ENCODE peak calls at places on chromosomes 7 and 10, in nine cellular contexts. One of them, this sample, is unnamed.

GRCh38 chr10:64846706-64847105 is 1325.5 kb downstream of the REEP3 start:
- DNase-seq in left ventricle myocardium inferior: no peak
- DNase-seq in neural progenitor cell: no peak
- DNase-seq in A549: no peak
- DNase-seq in PC-3: no peak
- DNase-seq in heart left ventricle: no peak
- DNase-seq in OCI-LY7: no peak
- DNase-seq in choroid plexus epithelial cell: no peak
- DNase-seq in stomach: no peak
- DNase-seq in this sample: no peak

GRCh38 chr7:114937422-114937821 is 15.5 kb downstream of the MDFIC start:
- DNase-seq in stomach: no peak
- DNase-seq in neural progenitor cell: no peak
- DNase-seq in A549: no peak
- DNase-seq in OCI-LY7: no peak
- DNase-seq in choroid plexus epithelial cell: no peak
- DNase-seq in PC-3: no peak
- DNase-seq in heart left ventricle: no peak
- DNase-seq in left ventricle myocardium inferior: no peak
- DNase-seq in this sample: no peak

GRCh38 chr7:111439977-111440376 is 122.3 kb downstream of the IMMP2L start:
- DNase-seq in A549: no peak
- DNase-seq in choroid plexus epithelial cell: peak
- DNase-seq in PC-3: no peak
- DNase-seq in stomach: no peak
- DNase-seq in left ventricle myocardium inferior: no peak
- DNase-seq in OCI-LY7: no peak
- DNase-seq in heart left ventricle: no peak
- DNase-seq in neural progenitor cell: no peak
- DNase-seq in this sample: peak

GRCh38 chr7:129884495-129884894 is 68.3 kb downstream of the UBE2H start:
- DNase-seq in OCI-LY7: no peak
- DNase-seq in left ventricle myocardium inferior: no peak
- DNase-seq in A549: no peak
- DNase-seq in choroid plexus epithelial cell: no peak
- DNase-seq in neural progenitor cell: no peak
- DNase-seq in PC-3: no peak
- DNase-seq in heart left ventricle: no peak
- DNase-seq in stomach: no peak
- DNase-seq in this sample: no peak

GRCh38 chr7:30596043-30596641 is 1.5 kb downstream of the GARS1 start:
- DNase-seq in OCI-LY7: peak
- DNase-seq in A549: peak
- DNase-seq in neural progenitor cell: peak
- DNase-seq in left ventricle myocardium inferior: no peak
- DNase-seq in PC-3: peak
- DNase-seq in heart left ventricle: no peak
- DNase-seq in stomach: no peak
- DNase-seq in choroid plexus epithelial cell: peak
- DNase-seq in this sample: peak

GRCh38 chr7:118372530-118372929 is 148.0 kb downstream of the ANKRD7 start:
- DNase-seq in A549: no peak
- DNase-seq in neural progenitor cell: no peak
- DNase-seq in stomach: no peak
- DNase-seq in OCI-LY7: no peak
- DNase-seq in heart left ventricle: no peak
- DNase-seq in choroid plexus epithelial cell: peak
- DNase-seq in left ventricle myocardium inferior: no peak
- DNase-seq in PC-3: no peak
- DNase-seq in this sample: no peak

GRCh38 chr7:142006577-142006976 is 10.9 kb downstream of the MGAM start:
- DNase-seq in stomach: no peak
- DNase-seq in OCI-LY7: no peak
- DNase-seq in choroid plexus epithelial cell: no peak
- DNase-seq in heart left ventricle: no peak
- DNase-seq in A549: no peak
- DNase-seq in left ventricle myocardium inferior: no peak
- DNase-seq in PC-3: no peak
- DNase-seq in neural progenitor cell: no peak
- DNase-seq in this sample: no peak

GRCh38 chr10:132648871-132649528 is 111.4 kb downstream of the INPP5A start:
- DNase-seq in OCI-LY7: no peak
- DNase-seq in neural progenitor cell: no peak
- DNase-seq in heart left ventricle: no peak
- DNase-seq in stomach: no peak
- DNase-seq in A549: no peak
- DNase-seq in PC-3: no peak
- DNase-seq in choroid plexus epithelial cell: no peak
- DNase-seq in left ventricle myocardium inferior: no peak
- DNase-seq in this sample: no peak

GRCh38 chr10:6473901-6474370 is 106.1 kb downstream of the PRKCQ start:
- DNase-seq in OCI-LY7: peak
- DNase-seq in heart left ventricle: no peak
- DNase-seq in PC-3: no peak
- DNase-seq in choroid plexus epithelial cell: peak
- DNase-seq in neural progenitor cell: no peak
- DNase-seq in A549: no peak
- DNase-seq in left ventricle myocardium inferior: no peak
- DNase-seq in stomach: no peak
- DNase-seq in this sample: peak

GRCh38 chr10:52668024-52668423 is 104.6 kb downstream of the MBL2 start:
- DNase-seq in neural progenitor cell: no peak
- DNase-seq in left ventricle myocardium inferior: no peak
- DNase-seq in A549: no peak
- DNase-seq in stomach: no peak
- DNase-seq in OCI-LY7: no peak
- DNase-seq in heart left ventricle: no peak
- DNase-seq in PC-3: peak
- DNase-seq in choroid plexus epithelial cell: no peak
- DNase-seq in this sample: no peak

GRCh38 chr10:49001402-49001801 is 61.8 kb upstream of the LRRC18 start:
- DNase-seq in PC-3: peak
- DNase-seq in choroid plexus epithelial cell: peak
- DNase-seq in stomach: no peak
- DNase-seq in heart left ventricle: no peak
- DNase-seq in OCI-LY7: no peak
- DNase-seq in left ventricle myocardium inferior: no peak
- DNase-seq in neural progenitor cell: peak
- DNase-seq in A549: peak
- DNase-seq in this sample: no peak

GRCh38 chr10:44703241-44704155 is 207.6 kb upstream of the TMEM72 start:
- DNase-seq in neural progenitor cell: no peak
- DNase-seq in stomach: no peak
- DNase-seq in choroid plexus epithelial cell: peak
- DNase-seq in OCI-LY7: no peak
- DNase-seq in PC-3: peak
- DNase-seq in A549: no peak
- DNase-seq in heart left ventricle: no peak
- DNase-seq in left ventricle myocardium inferior: no peak
- DNase-seq in this sample: peak

GRCh38 chr10:94005050-94005449 is 11.3 kb downstream of the PLCE1 start:
- DNase-seq in stomach: no peak
- DNase-seq in A549: no peak
- DNase-seq in choroid plexus epithelial cell: peak
- DNase-seq in neural progenitor cell: no peak
- DNase-seq in heart left ventricle: no peak
- DNase-seq in left ventricle myocardium inferior: no peak
- DNase-seq in PC-3: peak
- DNase-seq in OCI-LY7: no peak
- DNase-seq in this sample: peak

GRCh38 chr7:1362301-1362700 is 97.0 kb downstream of the MICALL2 start:
- DNase-seq in PC-3: no peak
- DNase-seq in neural progenitor cell: no peak
- DNase-seq in heart left ventricle: peak
- DNase-seq in stomach: no peak
- DNase-seq in choroid plexus epithelial cell: no peak
- DNase-seq in A549: no peak
- DNase-seq in OCI-LY7: no peak
- DNase-seq in left ventricle myocardium inferior: no peak
- DNase-seq in this sample: no peak

GRCh38 chr10:129965940-129966339 is 1.9 kb upstream of the EBF3 start:
- DNase-seq in heart left ventricle: no peak
- DNase-seq in stomach: no peak
- DNase-seq in PC-3: no peak
- DNase-seq in A549: no peak
- DNase-seq in left ventricle myocardium inferior: no peak
- DNase-seq in OCI-LY7: no peak
- DNase-seq in neural progenitor cell: peak
- DNase-seq in choroid plexus epithelial cell: no peak
- DNase-seq in this sample: no peak

GRCh38 chr7:95544174-95544573 is 52.1 kb downstream of the PDK4 start:
- DNase-seq in choroid plexus epithelial cell: no peak
- DNase-seq in stomach: no peak
- DNase-seq in heart left ventricle: no peak
- DNase-seq in OCI-LY7: no peak
- DNase-seq in neural progenitor cell: no peak
- DNase-seq in PC-3: no peak
- DNase-seq in left ventricle myocardium inferior: no peak
- DNase-seq in A549: no peak
- DNase-seq in this sample: no peak

DNA sequence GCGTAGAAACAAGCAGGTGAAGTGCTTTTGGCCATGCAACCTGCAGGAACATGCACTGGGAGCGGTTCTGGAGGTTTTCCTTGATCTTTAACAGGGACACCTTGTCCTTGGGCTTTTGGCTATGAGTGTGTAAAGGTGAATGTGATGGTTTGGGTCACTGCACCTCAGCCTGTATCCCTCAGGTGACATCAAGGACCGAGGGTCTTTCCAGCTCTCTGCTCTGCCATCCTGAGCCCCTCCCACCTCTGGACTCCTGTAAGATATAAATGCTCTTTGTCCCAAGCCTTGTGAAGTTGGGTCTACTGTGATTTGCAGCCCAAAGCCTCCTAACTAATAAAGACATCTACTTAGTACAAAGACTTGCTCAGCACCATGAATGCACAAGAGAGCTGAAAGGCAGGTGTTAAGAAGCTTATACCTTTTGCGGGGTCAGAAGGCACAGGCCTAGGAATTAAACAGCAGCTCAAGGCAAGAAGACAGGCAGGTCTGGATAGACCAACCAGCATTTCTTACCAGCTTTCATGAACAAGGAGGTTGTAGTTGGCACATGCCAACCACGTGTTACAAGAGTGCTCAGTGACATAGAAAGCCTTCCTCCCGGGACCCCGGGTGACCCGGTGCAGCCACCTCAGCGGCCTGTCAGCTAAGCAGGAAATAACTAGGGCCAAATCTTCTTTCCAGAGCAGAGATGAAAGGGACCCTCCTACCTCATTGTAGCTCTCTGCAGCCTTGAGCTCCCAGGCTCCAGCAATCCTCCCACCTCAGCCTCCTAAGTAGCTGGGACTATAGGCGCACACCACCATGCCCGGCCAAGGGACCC is 89.9 kb downstream of the CARD11 start:
- DNase-seq in OCI-LY7: no peak
- DNase-seq in left ventricle myocardium inferior: no peak
- DNase-seq in PC-3: no peak
- DNase-seq in A549: no peak
- DNase-seq in neural progenitor cell: peak
- DNase-seq in stomach: no peak
- DNase-seq in heart left ventricle: no peak
- DNase-seq in choroid plexus epithelial cell: no peak
- DNase-seq in this sample: no peak
- TF ChIP-seq CTCF in OCI-LY7: no peak
- TF ChIP-seq CTCF in left ventricle myocardium inferior: no peak
- TF ChIP-seq CTCF in PC-3: no peak
- TF ChIP-seq CTCF in A549: no peak
- TF ChIP-seq CTCF in neural progenitor cell: no peak
- TF ChIP-seq CTCF in stomach: no peak
- TF ChIP-seq CTCF in heart left ventricle: no peak
- TF ChIP-seq CTCF in choroid plexus epithelial cell: no peak
- TF ChIP-seq CTCF in this sample: no peak

GRCh38 chr10:111871458-111871857 is 312.1 kb downstream of the GPAM start:
- DNase-seq in OCI-LY7: no peak
- DNase-seq in left ventricle myocardium inferior: no peak
- DNase-seq in stomach: no peak
- DNase-seq in heart left ventricle: no peak
- DNase-seq in PC-3: no peak
- DNase-seq in choroid plexus epithelial cell: no peak
- DNase-seq in A549: no peak
- DNase-seq in neural progenitor cell: no peak
- DNase-seq in this sample: no peak
- H3K4me3 ChIP-seq in OCI-LY7: no peak
- H3K4me3 ChIP-seq in left ventricle myocardium inferior: no peak
- H3K4me3 ChIP-seq in stomach: no peak
- H3K4me3 ChIP-seq in heart left ventricle: no peak
- H3K4me3 ChIP-seq in PC-3: no peak
- H3K4me3 ChIP-seq in choroid plexus epithelial cell: no peak
- H3K4me3 ChIP-seq in A549: no peak
- H3K4me3 ChIP-seq in neural progenitor cell: no peak
- H3K4me3 ChIP-seq in this sample: no peak

DNA sequence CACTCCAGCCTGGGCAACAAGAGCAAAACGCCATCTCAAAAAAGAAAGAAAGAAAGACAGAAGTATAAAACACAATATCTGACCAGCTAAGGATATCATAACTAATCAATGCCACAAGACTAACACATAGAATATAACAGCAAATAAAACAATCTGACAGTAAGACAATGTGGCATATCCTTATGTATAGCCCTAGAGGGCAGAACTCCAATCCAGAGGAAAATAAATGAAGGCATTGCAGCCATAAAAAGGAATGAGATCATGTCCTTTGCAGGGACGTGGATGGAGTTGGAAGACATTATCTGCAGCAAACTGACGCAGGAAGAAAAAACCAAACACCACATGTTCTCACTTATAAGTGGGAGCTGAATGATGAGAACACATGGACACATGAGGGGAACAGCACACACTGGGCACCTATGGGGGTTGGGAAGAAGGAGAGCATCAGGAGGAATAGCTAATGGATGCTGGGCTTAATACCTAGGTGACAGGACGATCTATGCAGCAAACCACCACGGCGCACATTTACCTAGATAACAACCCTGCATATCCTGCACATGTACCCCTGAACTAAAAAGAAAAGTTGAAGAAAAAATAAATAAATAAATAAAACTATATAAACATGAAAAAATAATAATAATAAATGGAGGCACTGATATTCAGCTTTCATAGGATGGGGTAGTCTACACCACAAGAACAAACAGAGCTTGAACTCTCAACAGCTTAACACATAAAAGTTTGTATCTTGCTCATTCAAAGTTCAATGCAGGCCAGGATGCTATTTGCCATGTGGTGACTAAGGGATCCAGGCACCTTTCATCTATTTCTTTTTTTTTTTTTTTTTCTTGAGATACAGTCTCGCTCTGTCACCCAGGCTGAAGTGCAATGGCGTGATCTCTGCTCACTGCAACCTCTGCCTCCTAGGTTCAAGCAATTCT is 66.1 kb upstream of the KAT6B start:
- DNase-seq in heart left ventricle: no peak
- DNase-seq in neural progenitor cell: no peak
- DNase-seq in OCI-LY7: no peak
- DNase-seq in left ventricle myocardium inferior: no peak
- DNase-seq in choroid plexus epithelial cell: no peak
- DNase-seq in A549: no peak
- DNase-seq in stomach: no peak
- DNase-seq in PC-3: peak
- DNase-seq in this sample: no peak
- TF ChIP-seq CTCF in heart left ventricle: no peak
- TF ChIP-seq CTCF in neural progenitor cell: no peak
- TF ChIP-seq CTCF in OCI-LY7: no peak
- TF ChIP-seq CTCF in left ventricle myocardium inferior: no peak
- TF ChIP-seq CTCF in choroid plexus epithelial cell: no peak
- TF ChIP-seq CTCF in A549: no peak
- TF ChIP-seq CTCF in stomach: no peak
- TF ChIP-seq CTCF in PC-3: peak
- TF ChIP-seq CTCF in this sample: no peak

GRCh38 chr7:98556288-98556687 is 60.8 kb upstream of the NPTX2 start:
- DNase-seq in neural progenitor cell: no peak
- DNase-seq in PC-3: no peak
- DNase-seq in A549: no peak
- DNase-seq in OCI-LY7: no peak
- DNase-seq in heart left ventricle: no peak
- DNase-seq in left ventricle myocardium inferior: no peak
- DNase-seq in stomach: no peak
- DNase-seq in choroid plexus epithelial cell: no peak
- DNase-seq in this sample: no peak
- H3K4me3 ChIP-seq in neural progenitor cell: no peak
- H3K4me3 ChIP-seq in PC-3: no peak
- H3K4me3 ChIP-seq in A549: no peak
- H3K4me3 ChIP-seq in OCI-LY7: no peak
- H3K4me3 ChIP-seq in heart left ventricle: no peak
- H3K4me3 ChIP-seq in left ventricle myocardium inferior: no peak
- H3K4me3 ChIP-seq in stomach: no peak
- H3K4me3 ChIP-seq in choroid plexus epithelial cell: no peak
- H3K4me3 ChIP-seq in this sample: no peak